ENCODE peak calls at places on chromosomes 6 and 20, in nine cellular contexts. F is A549; D is DMS153; H is GM12891; L is ovary; V is NT2/D1; Y is erythroblast; A is CD8-positive, alpha-beta memory T cell; N is ELR. X is an unnamed sample.
A peak's percentile ranks its signal among the peaks of the same experiment; 100 is the strongest.

GRCh38 chr6:164195605-164196004 is 781.1 kb downstream of the QKI start:
- DNase-seq in D (no peak), N (no peak), L (no peak), A (no peak), F (no peak), H (no peak), V (no peak), Y (no peak), X (no peak)

GRCh38 chr6:99186417-99186816 is 163.1 kb downstream of the FAXC start:
- DNase-seq in N (no peak), L (no peak), A (no peak), F (no peak), D (no peak), V (no peak), Y (no peak), H (no peak), X (no peak)

GRCh38 chr6:45710304-45710821 is 305.3 kb downstream of the CLIC5 start:
- DNase-seq in F (peak; percentile 2), Y (no peak), D (no peak), H (no peak), V (no peak), N (peak; percentile 50), L (no peak), A (no peak), X (no peak)

GRCh38 chr6:122580731-122581130 is 29.5 kb upstream of the PKIB start:
- DNase-seq in D (peak; percentile 6), F (no peak), H (no peak), V (no peak), N (peak; percentile 47), A (no peak), Y (no peak), L (no peak), X (no peak)

GRCh38 chr6:163757506-163757905 is 343.0 kb downstream of the QKI start:
- DNase-seq in N (no peak), V (peak; percentile 39), H (no peak), A (no peak), D (no peak), F (no peak), L (no peak), Y (no peak), X (no peak)

GRCh38 chr20:47501117-47501482 is 587 bp upstream of the NCOA3 start:
- DNase-seq in F (no peak), D (no peak), H (no peak), N (no peak), Y (peak; percentile 54), L (no peak), V (no peak), A (peak; percentile 15), X (no peak)

GRCh38 chr20:49446808-49447207 is 35.7 kb downstream of the KCNB1 start:
- DNase-seq in V (no peak), L (peak; percentile 93), D (no peak), N (no peak), Y (no peak), F (peak; percentile 24), A (no peak), H (no peak), X (no peak)

GRCh38 chr20:45088247-45088646 is 12.7 kb downstream of the KCNS1 start:
- DNase-seq in Y (no peak), V (no peak), L (no peak), F (no peak), H (no peak), D (no peak), A (no peak), N (peak; percentile 98), X (no peak)

GRCh38 chr20:61391812-61392520 is 139.9 kb downstream of the CDH4 start:
- DNase-seq in F (no peak), N (no peak), H (no peak), Y (no peak), V (no peak), A (no peak), L (no peak), D (no peak), X (no peak)

GRCh38 chr6:30547454-30547853 is 8.8 kb downstream of the GNL1 start:
- DNase-seq in V (no peak), D (no peak), Y (no peak), H (no peak), A (no peak), F (no peak), N (no peak), L (no peak), X (no peak)